ENCODE peak calls at places on chromosomes 1 and 21, in nine cellular contexts. One of them, this sample, is unnamed.
A peak's percentile ranks its signal among the peaks of the same experiment; 100 is the strongest.

GRCh38 chr1:89989791-89990190 is 5.1 kb upstream of the ZNF326 start:
- DNase-seq in ascending aorta: no peak
- DNase-seq in brain microvascular endothelial cell: no peak
- DNase-seq in transverse colon: peak; percentile 64
- DNase-seq in tibial nerve: no peak
- DNase-seq in CD4-positive, CD25-positive, alpha-beta regulatory T cell: no peak
- DNase-seq in mammary epithelial cell: no peak
- DNase-seq in upper lobe of right lung: no peak
- DNase-seq in left ventricle myocardium inferior: no peak
- DNase-seq in this sample: peak; percentile 46

GRCh38 chr1:9723068-9723805 is 71.7 kb downstream of the PIK3CD start:
- DNase-seq in ascending aorta: no peak
- DNase-seq in brain microvascular endothelial cell: no peak
- DNase-seq in transverse colon: no peak
- DNase-seq in tibial nerve: no peak
- DNase-seq in CD4-positive, CD25-positive, alpha-beta regulatory T cell: no peak
- DNase-seq in mammary epithelial cell: no peak
- DNase-seq in upper lobe of right lung: no peak
- DNase-seq in left ventricle myocardium inferior: no peak
- DNase-seq in this sample: no peak

GRCh38 chr1:154550657-154551056 is 7.8 kb downstream of the UBE2Q1 start:
- DNase-seq in ascending aorta: no peak
- DNase-seq in brain microvascular endothelial cell: no peak
- DNase-seq in transverse colon: no peak
- DNase-seq in tibial nerve: no peak
- DNase-seq in CD4-positive, CD25-positive, alpha-beta regulatory T cell: no peak
- DNase-seq in mammary epithelial cell: no peak
- DNase-seq in upper lobe of right lung: no peak
- DNase-seq in left ventricle myocardium inferior: no peak
- DNase-seq in this sample: no peak

GRCh38 chr21:31347435-31348032 is 3.5 kb upstream of the TIAM1 start:
- DNase-seq in ascending aorta: no peak
- DNase-seq in brain microvascular endothelial cell: peak; percentile 53
- DNase-seq in transverse colon: no peak
- DNase-seq in tibial nerve: no peak
- DNase-seq in CD4-positive, CD25-positive, alpha-beta regulatory T cell: no peak
- DNase-seq in mammary epithelial cell: no peak
- DNase-seq in upper lobe of right lung: no peak
- DNase-seq in left ventricle myocardium inferior: no peak
- DNase-seq in this sample: no peak

GRCh38 chr1:215421772-215422171 is 145.3 kb upstream of the KCTD3 start:
- DNase-seq in ascending aorta: no peak
- DNase-seq in brain microvascular endothelial cell: no peak
- DNase-seq in transverse colon: no peak
- DNase-seq in tibial nerve: no peak
- DNase-seq in CD4-positive, CD25-positive, alpha-beta regulatory T cell: no peak
- DNase-seq in mammary epithelial cell: peak; percentile 40
- DNase-seq in upper lobe of right lung: no peak
- DNase-seq in left ventricle myocardium inferior: no peak
- DNase-seq in this sample: no peak

GRCh38 chr1:179774033-179774432 is 30.9 kb downstream of the FAM163A start:
- DNase-seq in ascending aorta: no peak
- DNase-seq in brain microvascular endothelial cell: no peak
- DNase-seq in transverse colon: no peak
- DNase-seq in tibial nerve: no peak
- DNase-seq in CD4-positive, CD25-positive, alpha-beta regulatory T cell: no peak
- DNase-seq in mammary epithelial cell: no peak
- DNase-seq in upper lobe of right lung: no peak
- DNase-seq in left ventricle myocardium inferior: no peak
- DNase-seq in this sample: no peak

GRCh38 chr1:96365596-96365995 is 356.0 kb upstream of the PTBP2 start:
- DNase-seq in ascending aorta: no peak
- DNase-seq in brain microvascular endothelial cell: no peak
- DNase-seq in transverse colon: no peak
- DNase-seq in tibial nerve: no peak
- DNase-seq in CD4-positive, CD25-positive, alpha-beta regulatory T cell: no peak
- DNase-seq in mammary epithelial cell: no peak
- DNase-seq in upper lobe of right lung: no peak
- DNase-seq in left ventricle myocardium inferior: no peak
- DNase-seq in this sample: no peak

GRCh38 chr21:35204850-35205564 is 155.9 kb upstream of the RUNX1 start:
- DNase-seq in ascending aorta: peak; percentile 82
- DNase-seq in brain microvascular endothelial cell: peak; percentile 93
- DNase-seq in transverse colon: peak; percentile 47
- DNase-seq in tibial nerve: no peak
- DNase-seq in CD4-positive, CD25-positive, alpha-beta regulatory T cell: no peak
- DNase-seq in mammary epithelial cell: no peak
- DNase-seq in upper lobe of right lung: peak; percentile 80
- DNase-seq in left ventricle myocardium inferior: peak; percentile 80
- DNase-seq in this sample: no peak

GRCh38 chr1:234967121-234967520 is 161.5 kb downstream of the TOMM20 start:
- DNase-seq in ascending aorta: peak; percentile 39
- DNase-seq in brain microvascular endothelial cell: no peak
- DNase-seq in transverse colon: no peak
- DNase-seq in tibial nerve: no peak
- DNase-seq in CD4-positive, CD25-positive, alpha-beta regulatory T cell: no peak
- DNase-seq in mammary epithelial cell: no peak
- DNase-seq in upper lobe of right lung: no peak
- DNase-seq in left ventricle myocardium inferior: no peak
- DNase-seq in this sample: no peak

GRCh38 chr1:172638885-172639831 is 19.7 kb upstream of the FASLG start:
- DNase-seq in ascending aorta: no peak
- DNase-seq in brain microvascular endothelial cell: peak; percentile 94
- DNase-seq in transverse colon: no peak
- DNase-seq in tibial nerve: no peak
- DNase-seq in CD4-positive, CD25-positive, alpha-beta regulatory T cell: peak; percentile 16
- DNase-seq in mammary epithelial cell: peak; percentile 97
- DNase-seq in upper lobe of right lung: no peak
- DNase-seq in left ventricle myocardium inferior: no peak
- DNase-seq in this sample: no peak

GRCh38 chr1:14549897-14550635 is 48.4 kb upstream of the KAZN start:
- DNase-seq in ascending aorta: no peak
- DNase-seq in brain microvascular endothelial cell: no peak
- DNase-seq in transverse colon: no peak
- DNase-seq in tibial nerve: no peak
- DNase-seq in CD4-positive, CD25-positive, alpha-beta regulatory T cell: no peak
- DNase-seq in mammary epithelial cell: no peak
- DNase-seq in upper lobe of right lung: no peak
- DNase-seq in left ventricle myocardium inferior: no peak
- DNase-seq in this sample: no peak

GRCh38 chr1:30697977-30698376 is 25.4 kb downstream of the MATN1 start:
- DNase-seq in ascending aorta: no peak
- DNase-seq in brain microvascular endothelial cell: no peak
- DNase-seq in transverse colon: no peak
- DNase-seq in tibial nerve: no peak
- DNase-seq in CD4-positive, CD25-positive, alpha-beta regulatory T cell: no peak
- DNase-seq in mammary epithelial cell: peak; percentile 52
- DNase-seq in upper lobe of right lung: peak; percentile 41
- DNase-seq in left ventricle myocardium inferior: no peak
- DNase-seq in this sample: peak; percentile 11

GRCh38 chr21:46295996-46296752 is 10.0 kb downstream of the YBEY start:
- DNase-seq in ascending aorta: peak; percentile 80
- DNase-seq in brain microvascular endothelial cell: peak; percentile 45
- DNase-seq in transverse colon: peak; percentile 70
- DNase-seq in tibial nerve: peak; percentile 86
- DNase-seq in CD4-positive, CD25-positive, alpha-beta regulatory T cell: peak; percentile 44
- DNase-seq in mammary epithelial cell: no peak
- DNase-seq in upper lobe of right lung: peak; percentile 91
- DNase-seq in left ventricle myocardium inferior: peak; percentile 92
- DNase-seq in this sample: no peak

GRCh38 chr1:160726498-160727391 is 12.3 kb upstream of the SLAMF7 start:
- DNase-seq in ascending aorta: no peak
- DNase-seq in brain microvascular endothelial cell: peak; percentile 60
- DNase-seq in transverse colon: peak; percentile 67
- DNase-seq in tibial nerve: peak; percentile 18
- DNase-seq in CD4-positive, CD25-positive, alpha-beta regulatory T cell: peak; percentile 41
- DNase-seq in mammary epithelial cell: peak; percentile 72
- DNase-seq in upper lobe of right lung: no peak
- DNase-seq in left ventricle myocardium inferior: no peak
- DNase-seq in this sample: peak; percentile 59

GRCh38 chr21:32412162-32412997 is at the start of gene EVA1C:
- DNase-seq in ascending aorta: peak; percentile 84
- DNase-seq in brain microvascular endothelial cell: no peak
- DNase-seq in transverse colon: peak; percentile 82
- DNase-seq in tibial nerve: peak; percentile 49
- DNase-seq in CD4-positive, CD25-positive, alpha-beta regulatory T cell: peak; percentile 71
- DNase-seq in mammary epithelial cell: peak; percentile 69
- DNase-seq in upper lobe of right lung: peak; percentile 89
- DNase-seq in left ventricle myocardium inferior: peak; percentile 78
- DNase-seq in this sample: no peak

GRCh38 chr1:69919129-69919921 is 286.1 kb downstream of the LRRC40 start:
- DNase-seq in ascending aorta: no peak
- DNase-seq in brain microvascular endothelial cell: no peak
- DNase-seq in transverse colon: no peak
- DNase-seq in tibial nerve: no peak
- DNase-seq in CD4-positive, CD25-positive, alpha-beta regulatory T cell: no peak
- DNase-seq in mammary epithelial cell: no peak
- DNase-seq in upper lobe of right lung: peak; percentile 53
- DNase-seq in left ventricle myocardium inferior: no peak
- DNase-seq in this sample: no peak

GRCh38 chr1:53132176-53132575 is 10.3 kb downstream of the SLC1A7 start:
- DNase-seq in ascending aorta: no peak
- DNase-seq in brain microvascular endothelial cell: no peak
- DNase-seq in transverse colon: no peak
- DNase-seq in tibial nerve: no peak
- DNase-seq in CD4-positive, CD25-positive, alpha-beta regulatory T cell: no peak
- DNase-seq in mammary epithelial cell: no peak
- DNase-seq in upper lobe of right lung: peak; percentile 28
- DNase-seq in left ventricle myocardium inferior: no peak
- DNase-seq in this sample: no peak

DNA sequence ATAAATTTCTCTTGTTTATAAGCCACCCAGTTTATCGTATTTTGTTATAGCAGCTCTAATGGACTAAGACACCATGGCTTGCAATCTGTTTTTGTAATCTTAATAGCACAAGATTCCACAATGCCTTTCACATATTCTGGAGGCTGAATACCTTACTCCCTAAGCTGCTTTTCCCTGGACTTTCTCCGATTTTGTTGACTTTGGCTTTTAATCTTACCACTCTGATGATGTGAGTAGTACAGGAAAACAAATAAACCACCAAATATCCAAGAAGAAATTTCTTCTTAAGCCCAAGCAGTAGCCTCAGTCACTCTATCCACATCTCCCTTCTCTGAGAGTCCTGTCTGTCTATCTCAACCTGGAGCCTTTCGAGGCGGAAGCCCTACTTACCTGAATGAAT is 838.6 kb downstream of the LTN1 start:
- DNase-seq in ascending aorta: no peak
- DNase-seq in brain microvascular endothelial cell: peak; percentile 14
- DNase-seq in transverse colon: no peak
- DNase-seq in tibial nerve: no peak
- DNase-seq in CD4-positive, CD25-positive, alpha-beta regulatory T cell: no peak
- DNase-seq in mammary epithelial cell: no peak
- DNase-seq in upper lobe of right lung: no peak
- DNase-seq in left ventricle myocardium inferior: no peak
- DNase-seq in this sample: no peak
- H3K27me3 ChIP-seq in ascending aorta: no peaks in the 10 kb centered on the region
- H3K27me3 ChIP-seq in brain microvascular endothelial cell: no peaks in the 10 kb centered on the region
- H3K27me3 ChIP-seq in transverse colon: no peaks in the 10 kb centered on the region
- H3K27me3 ChIP-seq in tibial nerve: no peaks in the 10 kb centered on the region
- H3K27me3 ChIP-seq in CD4-positive, CD25-positive, alpha-beta regulatory T cell: no peaks in the 10 kb centered on the region
- H3K27me3 ChIP-seq in mammary epithelial cell: no peaks in the 10 kb centered on the region
- H3K27me3 ChIP-seq in upper lobe of right lung: no peaks in the 10 kb centered on the region
- H3K27me3 ChIP-seq in left ventricle myocardium inferior: no peaks in the 10 kb centered on the region
- H3K27me3 ChIP-seq in this sample: peaks cover 64% of the 10 kb centered on the region

DNA sequence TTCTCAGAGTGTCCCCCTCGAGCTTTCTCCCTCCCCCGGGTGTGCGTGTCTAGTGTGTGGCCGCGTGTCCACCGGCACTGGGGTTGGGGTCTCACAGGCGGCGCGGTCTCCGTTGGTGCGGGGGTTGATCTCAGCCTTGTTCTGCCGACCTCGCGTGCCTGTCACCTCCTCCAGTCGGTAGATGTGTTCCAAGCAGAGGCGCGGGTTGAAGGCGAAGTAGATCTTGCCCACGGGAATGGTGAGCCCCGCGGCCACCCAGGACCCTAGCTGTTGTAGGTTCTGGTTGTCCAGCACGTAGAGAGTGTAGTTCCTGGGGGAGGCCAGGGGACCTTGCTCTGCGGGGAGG is 9.8 kb downstream of the INSRR start:
- DNase-seq in ascending aorta: no peak
- DNase-seq in brain microvascular endothelial cell: no peak
- DNase-seq in transverse colon: no peak
- DNase-seq in tibial nerve: no peak
- DNase-seq in CD4-positive, CD25-positive, alpha-beta regulatory T cell: no peak
- DNase-seq in mammary epithelial cell: no peak
- DNase-seq in upper lobe of right lung: no peak
- DNase-seq in left ventricle myocardium inferior: no peak
- DNase-seq in this sample: no peak
- H3K27me3 ChIP-seq in ascending aorta: peaks cover 9% of the 10 kb centered on the region
- H3K27me3 ChIP-seq in brain microvascular endothelial cell: peaks cover 47% of the 10 kb centered on the region
- H3K27me3 ChIP-seq in transverse colon: peaks cover 60% of the 10 kb centered on the region
- H3K27me3 ChIP-seq in tibial nerve: peaks cover 61% of the 10 kb centered on the region
- H3K27me3 ChIP-seq in CD4-positive, CD25-positive, alpha-beta regulatory T cell: peaks cover 16% of the 10 kb centered on the region
- H3K27me3 ChIP-seq in mammary epithelial cell: peaks cover 3% of the 10 kb centered on the region
- H3K27me3 ChIP-seq in upper lobe of right lung: peaks cover 64% of the 10 kb centered on the region
- H3K27me3 ChIP-seq in left ventricle myocardium inferior: peaks cover 70% of the 10 kb centered on the region
- H3K27me3 ChIP-seq in this sample: no peaks in the 10 kb centered on the region

DNA sequence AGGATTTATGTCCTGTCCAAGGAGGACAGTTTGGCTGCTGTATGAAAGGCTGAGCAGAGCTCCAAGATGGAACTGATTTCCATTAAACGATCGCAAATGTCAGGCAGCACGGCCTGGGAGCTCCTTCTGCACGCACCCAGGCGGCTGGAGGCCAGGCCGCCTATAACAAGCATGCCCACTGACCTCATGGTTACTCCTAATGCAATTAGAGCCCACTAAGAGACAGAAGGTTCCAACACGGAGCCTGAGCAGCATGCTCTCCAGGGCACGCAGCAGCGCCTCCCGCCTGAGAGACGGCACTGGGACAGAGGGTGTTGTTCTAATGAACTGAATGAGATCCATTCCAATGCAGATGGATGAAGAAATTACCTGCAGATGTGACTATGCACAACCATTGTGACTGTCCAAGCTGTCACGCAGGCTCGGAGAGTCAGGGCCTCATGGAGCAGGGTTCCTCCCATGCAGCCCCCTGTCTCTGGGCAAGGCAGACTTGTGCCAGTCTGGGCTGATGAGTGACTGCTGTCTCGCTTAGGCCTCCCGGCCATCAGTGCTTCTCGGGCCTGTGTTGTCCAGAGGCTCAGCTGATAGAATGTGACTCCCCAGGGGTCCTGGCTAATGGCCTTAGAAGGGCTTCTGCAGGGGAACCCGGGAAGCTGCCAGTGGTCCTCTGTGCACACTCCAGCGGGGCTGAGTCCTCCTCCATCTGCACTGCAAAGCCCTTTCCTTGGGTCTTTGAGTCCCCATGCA is 25.1 kb upstream of the CDCA8 start:
- DNase-seq in ascending aorta: no peak
- DNase-seq in brain microvascular endothelial cell: no peak
- DNase-seq in transverse colon: no peak
- DNase-seq in tibial nerve: no peak
- DNase-seq in CD4-positive, CD25-positive, alpha-beta regulatory T cell: no peak
- DNase-seq in mammary epithelial cell: no peak
- DNase-seq in upper lobe of right lung: no peak
- DNase-seq in left ventricle myocardium inferior: no peak
- DNase-seq in this sample: peak; percentile 62
- H3K27me3 ChIP-seq in ascending aorta: no peaks in the 10 kb centered on the region
- H3K27me3 ChIP-seq in brain microvascular endothelial cell: peaks cover 17% of the 10 kb centered on the region
- H3K27me3 ChIP-seq in transverse colon: peaks cover 26% of the 10 kb centered on the region
- H3K27me3 ChIP-seq in tibial nerve: peaks cover 13% of the 10 kb centered on the region
- H3K27me3 ChIP-seq in CD4-positive, CD25-positive, alpha-beta regulatory T cell: peaks cover 4% of the 10 kb centered on the region
- H3K27me3 ChIP-seq in mammary epithelial cell: no peaks in the 10 kb centered on the region
- H3K27me3 ChIP-seq in upper lobe of right lung: no peaks in the 10 kb centered on the region
- H3K27me3 ChIP-seq in left ventricle myocardium inferior: peaks cover 85% of the 10 kb centered on the region
- H3K27me3 ChIP-seq in this sample: no peaks in the 10 kb centered on the region

GRCh38 chr1:11701551-11701961 is 10.0 kb downstream of the DRAXIN start:
- DNase-seq in ascending aorta: no peak
- DNase-seq in brain microvascular endothelial cell: no peak
- DNase-seq in transverse colon: no peak
- DNase-seq in tibial nerve: no peak
- DNase-seq in CD4-positive, CD25-positive, alpha-beta regulatory T cell: no peak
- DNase-seq in mammary epithelial cell: no peak
- DNase-seq in upper lobe of right lung: no peak
- DNase-seq in left ventricle myocardium inferior: no peak
- DNase-seq in this sample: no peak
- H3K27me3 ChIP-seq in ascending aorta: no peaks in the 10 kb centered on the region
- H3K27me3 ChIP-seq in brain microvascular endothelial cell: peaks cover 79% of the 10 kb centered on the region
- H3K27me3 ChIP-seq in transverse colon: peaks cover 35% of the 10 kb centered on the region
- H3K27me3 ChIP-seq in tibial nerve: peaks cover 28% of the 10 kb centered on the region
- H3K27me3 ChIP-seq in CD4-positive, CD25-positive, alpha-beta regulatory T cell: no peaks in the 10 kb centered on the region
- H3K27me3 ChIP-seq in mammary epithelial cell: peaks cover 9% of the 10 kb centered on the region
- H3K27me3 ChIP-seq in upper lobe of right lung: peaks cover 33% of the 10 kb centered on the region
- H3K27me3 ChIP-seq in left ventricle myocardium inferior: peaks cover 95% of the 10 kb centered on the region
- H3K27me3 ChIP-seq in this sample: no peaks in the 10 kb centered on the region

This sample was measured in WERI-Rb-1.